ENCODE peak calls at places on chromosomes 12 and 14, in nine cellular contexts. L is NB4; Q is tibial artery; K is CD8-positive, alpha-beta memory T cell; I is GM23248; F is AG10803; B is dorsolateral prefrontal cortex; P is retinal pigment epithelial cell; E is GM12865. O is an unnamed sample.
A peak's percentile ranks its signal among the peaks of the same experiment; 100 is the strongest.

GRCh38 chr14:101636081-101636560 is 74.8 kb downstream of the DIO3 start:
- DNase-seq in L (peak; percentile 16), Q (no peak), K (no peak), I (no peak), F (peak; percentile 1), B (no peak), P (no peak), E (peak; percentile 31), O (no peak)

GRCh38 chr12:89733579-89734201 is 25.1 kb upstream of the ATP2B1 start:
- DNase-seq in L (peak; percentile 99), Q (no peak), K (no peak), I (peak; percentile 89), F (peak; percentile 94), B (no peak), P (peak; percentile 58), E (no peak), O (peak; percentile 85)

GRCh38 chr12:3523058-3523457 is 32.1 kb downstream of the PRMT8 start:
- DNase-seq in L (peak; percentile 6), Q (no peak), K (no peak), I (peak; percentile 7), F (no peak), B (no peak), P (no peak), E (no peak), O (peak; percentile 1)

GRCh38 chr14:52007211-52007610 is 17.9 kb downstream of the RTRAF start:
- DNase-seq in L (no peak), Q (no peak), K (no peak), I (no peak), F (no peak), B (no peak), P (no peak), E (no peak), O (no peak)

GRCh38 chr12:96882862-96883261 is 24.2 kb upstream of the NEDD1 start:
- DNase-seq in L (no peak), Q (no peak), K (no peak), I (peak; percentile 91), F (peak; percentile 62), B (no peak), P (no peak), E (no peak), O (no peak)

GRCh38 chr12:7937867-7938506 is 2.0 kb upstream of the SLC2A3 start:
- DNase-seq in L (peak; percentile 66), Q (no peak), K (no peak), I (peak; percentile 58), F (no peak), B (no peak), P (no peak), E (peak; percentile 24), O (peak; percentile 31)

GRCh38 chr12:89642959-89643358 is 65.7 kb downstream of the ATP2B1 start:
- DNase-seq in L (no peak), Q (no peak), K (no peak), I (no peak), F (no peak), B (no peak), P (no peak), E (no peak), O (no peak)

GRCh38 chr14:75906680-75907280 is 75.0 kb downstream of the TGFB3 start:
- DNase-seq in L (peak; percentile 57), Q (no peak), K (peak; percentile 68), I (peak; percentile 80), F (peak; percentile 61), B (peak; percentile 76), P (no peak), E (peak; percentile 75), O (peak; percentile 51)

GRCh38 chr14:103444837-103445524 is 59.8 kb downstream of the MARK3 start:
- DNase-seq in L (no peak), Q (no peak), K (no peak), I (no peak), F (no peak), B (no peak), P (no peak), E (no peak), O (no peak)

GRCh38 chr12:45575823-45576448 is 153.6 kb upstream of the ARID2 start:
- DNase-seq in L (peak; percentile 55), Q (no peak), K (no peak), I (no peak), F (no peak), B (no peak), P (no peak), E (peak; percentile 59), O (no peak)

GRCh38 chr14:51855234-51855633 is 5.2 kb upstream of the GNG2 start:
- DNase-seq in L (no peak), Q (no peak), K (no peak), I (peak; percentile 85), F (peak; percentile 58), B (no peak), P (peak; percentile 40), E (no peak), O (no peak)

GRCh38 chr14:29111554-29111953 is 345.0 kb downstream of the FOXG1 start:
- DNase-seq in L (no peak), Q (no peak), K (no peak), I (no peak), F (no peak), B (no peak), P (no peak), E (no peak), O (no peak)

GRCh38 chr14:29108908-29109307 is 342.3 kb downstream of the FOXG1 start:
- DNase-seq in L (no peak), Q (no peak), K (no peak), I (no peak), F (no peak), B (no peak), P (no peak), E (no peak), O (no peak)

GRCh38 chr14:29109589-29109988 is 343.0 kb downstream of the FOXG1 start:
- DNase-seq in L (no peak), Q (no peak), K (no peak), I (no peak), F (no peak), B (no peak), P (no peak), E (no peak), O (no peak)
- H3K4me3 ChIP-seq in L (no peak overlapping the region), Q (no peak overlapping the region), K (no peak overlapping the region), I (no peak overlapping the region), F (no peak overlapping the region), B (no peak overlapping the region), P (no peak overlapping the region), E (no peak overlapping the region), O (no peak overlapping the region)

DNA sequence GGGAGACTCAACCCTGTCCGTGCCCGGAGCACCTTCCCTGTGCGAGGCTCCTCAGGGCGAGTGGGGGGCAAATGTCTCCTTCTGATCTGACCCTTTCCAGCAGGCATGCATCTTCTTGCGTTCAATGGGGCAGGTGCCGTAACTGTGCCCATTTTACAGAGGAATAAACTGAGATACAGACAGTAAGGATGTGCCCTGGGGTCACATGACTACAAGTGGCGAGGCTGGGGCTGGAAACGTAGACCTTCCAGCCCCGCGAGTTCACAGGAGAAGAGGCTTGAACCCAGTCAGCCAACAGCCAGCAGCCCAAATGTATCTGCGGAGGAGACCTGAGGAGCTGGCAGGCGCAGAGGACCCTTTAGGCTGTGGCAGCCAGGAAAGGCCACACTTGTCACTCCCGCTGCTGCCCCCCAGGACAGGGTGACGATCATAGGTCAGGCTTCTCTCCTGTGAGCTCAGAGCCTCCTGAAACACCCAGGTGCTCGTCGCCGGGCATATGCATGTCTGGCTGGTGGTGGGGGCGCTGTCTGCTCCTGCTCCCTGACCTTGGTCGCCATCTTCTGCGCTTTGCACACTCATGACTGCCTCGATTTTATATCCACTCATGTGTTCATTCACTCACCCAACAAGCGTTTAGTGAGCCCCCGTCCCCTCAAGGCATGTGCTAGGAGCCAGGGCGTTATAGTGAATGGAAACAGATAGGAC is 41.7 kb downstream of the CCDC88C start:
- DNase-seq in L (no peak), Q (no peak), K (no peak), I (no peak), F (no peak), B (no peak), P (no peak), E (no peak), O (no peak)
- H3K4me3 ChIP-seq in L (no peak overlapping the region), Q (no peak overlapping the region), K (peak overlapping the region; percentile 32), I (no peak overlapping the region), F (no peak overlapping the region), B (no peak overlapping the region), P (no peak overlapping the region), E (peak overlapping the region; percentile 50), O (peak overlapping the region; percentile 15)

GRCh38 chr14:53152627-53152908 is 555 bp downstream of the DDHD1 start:
- DNase-seq in L (no peak), Q (no peak), K (no peak), I (peak; percentile 62), F (no peak), B (no peak), P (peak; percentile 4), E (no peak), O (no peak)

GRCh38 chr14:53153702-53154112 is 584 bp upstream of the DDHD1 start:
- DNase-seq in L (peak; percentile 26), Q (no peak), K (no peak), I (no peak), F (no peak), B (no peak), P (no peak), E (no peak), O (no peak)

GRCh38 chr14:53151523-53151866 is 1.6 kb downstream of the DDHD1 start:
- DNase-seq in L (no peak), Q (no peak), K (no peak), I (no peak), F (no peak), B (peak; percentile 19), P (no peak), E (no peak), O (no peak)

GRCh38 chr14:53152909-53153701 is at the start of gene DDHD1:
- DNase-seq in L (peak; percentile 89), Q (peak; percentile 87), K (peak; percentile 89), I (peak; percentile 86), F (peak; percentile 65), B (peak; percentile 73), P (peak; percentile 13), E (peak; percentile 96), O (peak; percentile 71)

GRCh38 chr14:53151867-53152626 is 1.1 kb downstream of the DDHD1 start:
- DNase-seq in L (peak; percentile 65), Q (peak; percentile 73), K (peak; percentile 83), I (peak; percentile 79), F (peak; percentile 35), B (peak; percentile 34), P (peak; percentile 2), E (peak; percentile 78), O (no peak)
- H3K4me3 ChIP-seq in L (peak overlapping the region; percentile 92), Q (peak overlapping the region; percentile 67), K (peak overlapping the region; percentile 53), I (peak overlapping the region; percentile 86), F (peak overlapping the region; percentile 89), B (peak overlapping the region; percentile 90), P (peak overlapping the region; percentile 83), E (peak overlapping the region; percentile 82), O (peak overlapping the region; percentile 70)

DNA sequence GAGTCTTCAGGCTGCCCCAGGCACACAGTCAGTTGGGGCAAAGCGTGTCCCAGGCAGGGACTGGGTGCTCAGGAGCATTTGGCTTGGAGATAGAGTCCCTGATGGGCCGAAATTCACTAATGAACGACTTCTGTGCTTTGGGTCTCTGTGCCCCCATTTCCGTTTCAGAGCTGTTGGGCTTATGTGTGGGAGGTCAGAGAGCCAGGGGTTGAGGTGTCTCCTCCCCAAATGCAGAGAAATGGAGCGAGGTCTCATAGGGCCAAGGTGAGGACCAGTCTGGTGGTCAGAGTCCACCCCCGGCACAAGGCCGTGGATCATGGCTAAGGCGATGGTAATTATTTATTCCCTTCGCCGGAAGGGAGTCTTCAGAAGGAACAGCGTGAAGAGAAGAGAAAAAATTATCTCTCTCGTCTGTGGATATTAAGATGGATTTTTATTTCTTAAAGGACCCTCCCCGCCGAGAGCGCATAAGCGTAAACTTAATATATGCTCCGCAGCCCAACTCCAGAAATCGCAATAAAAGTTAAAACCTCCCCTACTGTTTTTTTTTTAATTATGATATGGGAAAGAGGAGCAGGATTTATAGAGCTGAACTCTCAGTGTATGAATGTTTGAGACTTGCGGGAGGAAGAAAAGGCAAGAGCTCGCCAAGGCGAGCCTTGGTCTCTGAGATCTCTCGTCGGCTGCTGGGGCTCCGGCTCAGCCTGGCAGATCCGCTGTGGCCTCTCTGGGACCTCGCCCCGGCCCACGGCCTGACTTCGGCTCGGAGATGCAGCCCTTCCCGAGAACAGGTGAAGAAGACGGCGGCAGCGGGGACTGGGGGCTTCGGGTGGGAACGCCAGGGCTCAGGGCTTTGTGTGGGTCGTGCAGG is 6.3 kb upstream of the HOXC9 start:
- DNase-seq in L (no peak), Q (no peak), K (no peak), I (no peak), F (no peak), B (no peak), P (no peak), E (no peak), O (no peak)
- H3K4me3 ChIP-seq in L (no peak overlapping the region), Q (peak overlapping the region; percentile 76), K (no peak overlapping the region), I (no peak overlapping the region), F (peak overlapping the region; percentile 98), B (no peak overlapping the region), P (no peak overlapping the region), E (no peak overlapping the region), O (no peak overlapping the region)